ENCODE peak calls at places on chromosomes 7 and 10, in seven cellular contexts. K is IMR-90, I is body of pancreas, S is HepG2, O is sigmoid colon, W is aorta, E is fibroblast of lung. Q is an unnamed sample. For H3K9me3, the result is how much of the 10 kb centered on the place peaks cover.

GRCh38 chr10:17026686-17027485 is 102.7 kb downstream of the CUBN start:
- DNase-seq in K (peak), I (no peak), S (no peak), O (no peak), W (no peak), E (peak), Q (no peak)

GRCh38 chr7:98137826-98138151 is 31.1 kb downstream of the LMTK2 start:
- DNase-seq in K (no peak), I (no peak), S (no peak), O (no peak), W (no peak), E (no peak), Q (no peak)

GRCh38 chr10:485776-486572 is 203.5 kb downstream of the DIP2C start:
- DNase-seq in K (no peak), I (no peak), S (no peak), O (peak), W (no peak), E (no peak), Q (no peak)

GRCh38 chr7:149881328-149882263 is 7.8 kb downstream of the ATP6V0E2 start:
- DNase-seq in K (no peak), I (no peak), S (no peak), O (no peak), W (no peak), E (no peak), Q (no peak)

GRCh38 chr10:100621360-100622205 is 85.8 kb downstream of the HIF1AN start:
- DNase-seq in K (peak), I (no peak), S (no peak), O (no peak), W (no peak), E (peak), Q (no peak)

GRCh38 chr7:130961128-130961601 is 227.2 kb upstream of the KLF14 start:
- DNase-seq in K (peak), I (no peak), S (no peak), O (no peak), W (no peak), E (peak), Q (no peak)

GRCh38 chr7:121831320-121831719 is 41.6 kb upstream of the PTPRZ1 start:
- DNase-seq in K (no peak), I (no peak), S (no peak), O (no peak), W (no peak), E (peak), Q (no peak)

GRCh38 chr7:23864984-23865383 is 155.0 kb downstream of the STK31 start:
- DNase-seq in K (peak), I (no peak), S (no peak), O (no peak), W (no peak), E (peak), Q (no peak)

GRCh38 chr7:50362712-50363282 is 58.3 kb downstream of the IKZF1 start:
- DNase-seq in K (no peak), I (no peak), S (no peak), O (no peak), W (no peak), E (no peak), Q (no peak)

GRCh38 chr7:157389951-157390730 is 53.3 kb downstream of the DNAJB6 start:
- DNase-seq in K (no peak), I (no peak), S (no peak), O (no peak), W (no peak), E (peak), Q (no peak)

GRCh38 chr7:23373151-23374004 is 74.2 kb downstream of the MALSU1 start:
- DNase-seq in K (peak), I (no peak), S (no peak), O (no peak), W (no peak), E (peak), Q (no peak)

GRCh38 chr7:82406937-82407336 is 36.6 kb downstream of the CACNA2D1 start:
- DNase-seq in K (peak), I (no peak), S (no peak), O (no peak), W (no peak), E (no peak), Q (no peak)

GRCh38 chr7:149828357-149829309 is 9.5 kb upstream of the ZNF862 start:
- DNase-seq in K (no peak), I (no peak), S (no peak), O (peak), W (peak), E (no peak), Q (no peak)

GRCh38 chr7:43535031-43535451 is 47.9 kb upstream of the STK17A start:
- DNase-seq in K (no peak), I (no peak), S (no peak), O (no peak), W (no peak), E (peak), Q (no peak)

GRCh38 chr7:8389898-8390642 is 43.3 kb upstream of the NXPH1 start:
- DNase-seq in K (no peak), I (peak), S (no peak), O (no peak), W (no peak), E (no peak), Q (no peak)

GRCh38 chr10:96421995-96422394 is 63.2 kb upstream of the OPALIN start:
- DNase-seq in K (no peak), I (no peak), S (no peak), O (no peak), W (no peak), E (no peak), Q (no peak)

GRCh38 chr7:53272081-53272480 is 236.6 kb downstream of the POM121L12 start:
- DNase-seq in K (no peak), I (no peak), S (no peak), O (no peak), W (no peak), E (no peak), Q (no peak)

GRCh38 chr10:15868006-15868405 is 7.7 kb upstream of the MINDY3 start:
- DNase-seq in K (no peak), I (no peak), S (no peak), O (no peak), W (no peak), E (no peak), Q (no peak)

GRCh38 chr7:11830582-11831382 is 1.2 kb downstream of the THSD7A start:
- DNase-seq in K (peak), I (no peak), S (no peak), O (no peak), W (no peak), E (peak), Q (no peak)

GRCh38 chr7:116665447-116665996 is 6.5 kb upstream of the MET start:
- DNase-seq in K (no peak), I (no peak), S (no peak), O (no peak), W (no peak), E (peak), Q (no peak)

GRCh38 chr7:102042016-102042656 is 224.7 kb downstream of the CUX1 start:
- DNase-seq in K (peak), I (no peak), S (peak), O (peak), W (no peak), E (peak), Q (no peak)

GRCh38 chr7:22591271-22591670 is 91.3 kb upstream of the STEAP1B start:
- DNase-seq in K (no peak), I (no peak), S (no peak), O (no peak), W (no peak), E (no peak), Q (no peak)

GRCh38 chr10:5551531-5552375 is 27.0 kb downstream of the CALML3 start:
- DNase-seq in K (peak), I (peak), S (no peak), O (peak), W (peak), E (peak), Q (no peak)

GRCh38 chr7:100856871-100857282 is 4.4 kb downstream of the SLC12A9 start:
- DNase-seq in K (no peak), I (no peak), S (no peak), O (no peak), W (no peak), E (no peak), Q (no peak)

GRCh38 chr7:133662276-133662675 is 409.4 kb downstream of the EXOC4 start:
- DNase-seq in K (no peak), I (no peak), S (no peak), O (no peak), W (no peak), E (no peak), Q (no peak)

GRCh38 chr7:133668296-133669060 is 415.6 kb downstream of the EXOC4 start:
- DNase-seq in K (peak), I (no peak), S (no peak), O (no peak), W (no peak), E (no peak), Q (no peak)

DNA sequence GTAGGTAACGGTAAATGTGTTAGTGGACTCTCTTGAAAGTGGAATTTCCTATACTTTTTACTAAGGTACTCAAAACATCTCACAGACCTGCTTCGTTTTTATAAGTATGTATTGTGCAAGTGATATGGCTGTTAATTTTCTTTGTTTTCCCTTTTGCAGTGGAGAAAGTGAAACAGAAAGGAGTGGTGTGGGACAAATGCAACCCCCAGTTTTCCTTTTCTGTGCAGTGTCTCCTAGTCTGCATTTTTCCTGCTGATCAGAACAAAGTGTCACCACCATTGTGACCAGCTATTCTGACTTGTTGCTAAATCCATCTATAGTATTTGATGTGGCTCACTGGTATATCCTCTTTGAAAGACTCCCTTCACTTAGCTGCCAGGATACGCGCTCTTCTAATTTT is 410.0 kb downstream of the EXOC4 start:
- DNase-seq in K (no peak), I (no peak), S (no peak), O (no peak), W (no peak), E (no peak), Q (no peak)
- H3K9me3 ChIP-seq in K (under half), I (under half), S (under half), O (under half), W (under half), E (under half), Q (under half)

GRCh38 chr10:73506074-73506473 is 10.2 kb upstream of the PPP3CB start:
- DNase-seq in K (no peak), I (no peak), S (no peak), O (no peak), W (no peak), E (no peak), Q (no peak)

GRCh38 chr10:73506491-73506890 is 10.7 kb upstream of the PPP3CB start:
- DNase-seq in K (peak), I (no peak), S (no peak), O (no peak), W (no peak), E (peak), Q (no peak)

GRCh38 chr10:73503037-73503436 is 7.2 kb upstream of the PPP3CB start:
- DNase-seq in K (no peak), I (no peak), S (no peak), O (no peak), W (no peak), E (no peak), Q (no peak)

GRCh38 chr10:73497623-73498022 is 1.8 kb upstream of the PPP3CB start:
- DNase-seq in K (no peak), I (no peak), S (no peak), O (no peak), W (no peak), E (no peak), Q (no peak)

GRCh38 chr10:73501651-73502050 is 5.8 kb upstream of the PPP3CB start:
- DNase-seq in K (peak), I (no peak), S (no peak), O (no peak), W (no peak), E (no peak), Q (no peak)
- H3K27ac ChIP-seq in K (no peak), I (no peak), S (no peak), O (no peak), W (no peak), E (no peak), Q (no peak)

GRCh38 chr10:103736763-103737162 is 118.6 kb downstream of the SH3PXD2A start:
- DNase-seq in K (no peak), I (no peak), S (peak), O (no peak), W (no peak), E (peak), Q (peak)

GRCh38 chr10:103740683-103741082 is 114.7 kb downstream of the SH3PXD2A start:
- DNase-seq in K (no peak), I (no peak), S (no peak), O (no peak), W (no peak), E (no peak), Q (no peak)

GRCh38 chr10:103736044-103736443 is 119.3 kb downstream of the SH3PXD2A start:
- DNase-seq in K (no peak), I (no peak), S (no peak), O (no peak), W (no peak), E (no peak), Q (no peak)

GRCh38 chr10:103737735-103738367 is 117.5 kb downstream of the SH3PXD2A start:
- DNase-seq in K (no peak), I (no peak), S (no peak), O (no peak), W (no peak), E (no peak), Q (no peak)

DNA sequence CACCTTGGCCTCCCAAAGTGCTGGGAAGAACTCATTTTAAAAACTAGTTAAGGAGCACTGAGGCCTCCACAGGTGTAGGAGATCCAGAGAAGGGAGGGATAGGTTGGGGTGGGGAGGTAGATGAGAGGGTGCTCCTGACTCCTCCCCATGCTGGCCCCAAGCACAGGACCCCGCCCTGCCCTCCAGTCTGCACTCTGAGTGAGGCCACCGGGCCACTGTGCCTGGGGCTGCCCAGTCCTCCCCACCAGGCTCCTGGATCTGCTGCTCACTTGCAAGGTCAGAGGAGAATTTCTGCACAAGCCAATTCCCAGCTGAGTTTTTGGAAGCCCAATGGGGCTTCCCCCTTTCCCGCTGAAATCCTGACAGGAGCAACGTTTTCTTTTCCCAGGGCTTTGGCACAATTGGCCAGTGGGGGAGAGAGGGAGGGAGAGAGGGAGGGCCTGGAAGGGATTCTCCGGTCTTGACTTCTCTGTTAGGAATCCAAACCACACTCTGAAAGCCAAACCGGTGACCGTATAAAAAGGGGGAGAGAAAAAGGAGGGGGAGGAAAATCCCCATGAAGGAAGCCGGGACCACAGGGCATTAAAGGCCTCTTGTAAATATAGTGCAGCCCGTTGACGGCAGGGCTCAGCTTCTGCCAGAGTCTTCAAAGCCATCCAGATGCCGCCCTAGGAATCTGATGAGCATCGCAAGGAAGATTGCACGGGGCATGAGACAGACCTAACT is 116.2 kb downstream of the SH3PXD2A start:
- DNase-seq in K (peak), I (no peak), S (no peak), O (peak), W (peak), E (peak), Q (peak)
- H3K4me3 ChIP-seq in K (no peak), I (no peak), S (no peak), O (no peak), W (no peak), E (no peak), Q (no peak)

DNA sequence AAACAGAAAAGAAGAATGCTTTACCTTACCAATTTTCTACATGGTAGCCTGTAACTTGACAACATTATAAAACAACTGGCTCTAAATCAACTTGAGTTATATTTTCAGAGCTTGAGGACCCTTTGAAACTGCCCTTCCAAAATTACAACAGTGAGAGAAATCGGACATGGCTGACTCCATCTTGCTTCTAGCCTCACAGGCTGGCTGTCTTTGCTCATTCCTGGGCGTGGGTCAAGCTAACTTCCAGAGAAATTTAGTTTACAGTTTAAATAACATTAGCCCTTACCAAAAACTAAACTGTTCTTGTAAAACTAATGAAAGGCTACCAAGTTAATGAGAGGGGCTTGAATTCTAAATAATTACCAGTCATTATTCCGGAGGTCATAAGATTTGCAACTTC is 183.4 kb downstream of the AKR1D1 start:
- DNase-seq in K (no peak), I (no peak), S (no peak), O (no peak), W (no peak), E (no peak), Q (no peak)
- H3K9me3 ChIP-seq in K (under half), I (under half), S (under half), O (under half), W (under half), E (under half), Q (under half)

Q was measured in WERI-Rb-1.